ENCODE peak calls at places on chromosomes 13 and 19, in four cellular contexts. O, S, W and K are unnamed samples.

GRCh38 chr19:2171349-2172145 is 7.8 kb downstream of the DOT1L start:
- DNase-seq in O (no peak), S (peak; percentile 46), W (peak; percentile 98), K (no peak)

GRCh38 chr19:50607874-50608785 is 31.6 kb downstream of the SYT3 start:
- DNase-seq in O (peak; percentile 73), S (no peak), W (peak; percentile 92), K (no peak)

GRCh38 chr19:2186071-2186846 is 22.5 kb downstream of the DOT1L start:
- DNase-seq in O (peak; percentile 85), S (no peak), W (no peak), K (peak; percentile 78)

GRCh38 chr19:42255766-42256750 is 1.1 kb upstream of the ERF start:
- DNase-seq in O (no peak), S (no peak), W (no peak), K (peak; percentile 58)

GRCh38 chr13:42345367-42345766 is 73.4 kb downstream of the AKAP11 start:
- DNase-seq in O (no peak), S (no peak), W (peak; percentile 39), K (no peak)

GRCh38 chr13:31945202-31945978 is 86.2 kb upstream of the FRY start:
- DNase-seq in O (peak; percentile 60), S (no peak), W (no peak), K (peak; percentile 63)

GRCh38 chr13:40539954-40540706 is 126.3 kb downstream of the FOXO1 start:
- DNase-seq in O (peak; percentile 86), S (no peak), W (no peak), K (peak; percentile 84)

GRCh38 chr13:40974460-40975407 is 44.4 kb downstream of the ELF1 start:
- DNase-seq in O (peak; percentile 50), S (no peak), W (peak; percentile 53), K (peak; percentile 71)

GRCh38 chr13:103466761-103467160 is 400.5 kb upstream of the SLC10A2 start:
- DNase-seq in O (no peak), S (no peak), W (no peak), K (no peak)

GRCh38 chr19:13053761-13054604 is 48.7 kb downstream of the LYL1 start:
- DNase-seq in O (peak; percentile 89), S (no peak), W (no peak), K (peak; percentile 98)

GRCh38 chr19:2912306-2912705 is 11.6 kb downstream of the ZNF57 start:
- DNase-seq in O (no peak), S (no peak), W (peak; percentile 29), K (no peak)

GRCh38 chr13:27971236-27971645 is 2.1 kb upstream of the CDX2 start:
- DNase-seq in O (no peak), S (no peak), W (no peak), K (no peak)

GRCh38 chr13:111577429-111577828 is 257.0 kb downstream of the TEX29 start:
- DNase-seq in O (no peak), S (no peak), W (no peak), K (no peak)